ENCODE peak calls at places on chromosomes 1 and 21, in ten cellular contexts. J, C, L, K, H, E, F, N, D and O are unnamed samples. For H3K4me1, the result is how much of the 10 kb centered on the place peaks cover.

GRCh38 chr1:9960705-9961562 is 17.7 kb downstream of the NMNAT1 start:
- DNase-seq in E (no peak), F (no peak), C (peak), D (no peak), H (no peak), L (no peak), K (peak), N (no peak), J (no peak), O (no peak)

GRCh38 chr1:155064109-155064812 is 721 bp downstream of the EFNA4 start:
- DNase-seq in N (no peak), D (no peak), E (no peak), J (no peak), K (peak), F (no peak), C (peak), H (no peak), L (no peak), O (no peak)

GRCh38 chr1:185376288-185376687 is 59.2 kb upstream of the IVNS1ABP start:
- DNase-seq in F (no peak), N (no peak), J (no peak), E (no peak), L (no peak), D (no peak), C (no peak), K (no peak), H (no peak), O (no peak)

GRCh38 chr1:2463396-2463795 is 12.7 kb upstream of the PLCH2 start:
- DNase-seq in H (no peak), C (no peak), N (no peak), E (no peak), L (no peak), D (no peak), F (no peak), J (no peak), K (no peak), O (no peak)

GRCh38 chr1:63557365-63557987 is 34.2 kb downstream of the EFCAB7 start:
- DNase-seq in N (peak), E (no peak), D (no peak), H (no peak), C (peak), F (no peak), J (no peak), L (no peak), K (peak), O (no peak)

GRCh38 chr1:7298749-7299151 is 472.3 kb upstream of the VAMP3 start:
- DNase-seq in L (no peak), K (no peak), H (no peak), F (no peak), D (peak), N (no peak), C (no peak), E (no peak), J (no peak), O (no peak)

GRCh38 chr1:67741121-67741520 is 56.1 kb downstream of the GADD45A start:
- DNase-seq in N (no peak), K (no peak), H (no peak), E (no peak), J (no peak), C (no peak), F (no peak), D (no peak), L (no peak), O (no peak)

GRCh38 chr1:152884085-152884484 is 6.0 kb downstream of the SMCP start:
- DNase-seq in K (no peak), N (no peak), L (no peak), C (no peak), J (no peak), E (no peak), H (no peak), F (no peak), D (peak), O (no peak)

GRCh38 chr1:70617728-70618127 is 206.7 kb downstream of the CTH start:
- DNase-seq in K (no peak), D (no peak), N (no peak), H (no peak), C (peak), J (no peak), E (no peak), F (no peak), L (no peak), O (no peak)

GRCh38 chr1:215992620-215993019 is 425.5 kb downstream of the KCTD3 start:
- DNase-seq in H (no peak), C (peak), F (no peak), K (no peak), D (no peak), J (no peak), L (no peak), N (no peak), E (no peak), O (no peak)

GRCh38 chr1:212455406-212456165 is 22.9 kb downstream of the NENF start:
- DNase-seq in N (peak), K (peak), E (peak), H (peak), C (peak), D (peak), J (peak), F (peak), L (peak), O (peak)

GRCh38 chr21:44817506-44817880 is 369 bp downstream of the SUMO3 start:
- DNase-seq in L (peak), N (peak), F (peak), D (peak), K (peak), J (peak), E (peak), C (peak), H (peak), O (no peak)

GRCh38 chr1:228334226-228334935 is 72.3 kb downstream of the TRIM11 start:
- DNase-seq in K (peak), L (peak), F (no peak), D (no peak), J (peak), E (peak), N (no peak), C (no peak), H (peak), O (no peak)

GRCh38 chr1:3212453-3213230 is 143.6 kb downstream of the PRDM16 start:
- DNase-seq in N (no peak), E (no peak), K (no peak), F (no peak), J (no peak), H (no peak), D (no peak), C (no peak), L (no peak), O (no peak)

GRCh38 chr1:230186874-230187273 is 119.8 kb downstream of the GALNT2 start:
- DNase-seq in E (no peak), L (no peak), J (no peak), D (no peak), F (no peak), N (no peak), C (no peak), H (no peak), K (no peak), O (no peak)

GRCh38 chr1:53361541-53361961 is 33.7 kb upstream of the LRP8 start:
- DNase-seq in J (peak), H (peak), L (no peak), N (no peak), F (no peak), D (no peak), K (peak), C (no peak), E (no peak), O (no peak)

GRCh38 chr1:204045430-204045829 is 27.5 kb upstream of the SOX13 start:
- DNase-seq in N (no peak), E (peak), L (peak), D (no peak), J (no peak), C (no peak), K (no peak), F (no peak), H (no peak), O (no peak)

GRCh38 chr1:221336141-221336540 is 405.7 kb downstream of the DUSP10 start:
- DNase-seq in F (no peak), N (no peak), L (no peak), H (no peak), D (no peak), E (no peak), J (no peak), C (no peak), K (no peak), O (no peak)

GRCh38 chr1:27403065-27403726 is 10.8 kb downstream of the GPR3 start:
- DNase-seq in N (no peak), C (peak), H (no peak), D (peak), E (peak), J (peak), K (peak), L (peak), F (peak), O (peak)

GRCh38 chr1:207863893-207864535 is 46.9 kb downstream of the CD34 start:
- DNase-seq in N (no peak), K (no peak), E (no peak), C (no peak), D (no peak), H (no peak), F (no peak), L (no peak), J (no peak), O (no peak)

GRCh38 chr1:206809504-206810084 is 37.3 kb upstream of the IL10 start:
- DNase-seq in K (no peak), D (no peak), J (no peak), H (peak), L (no peak), F (no peak), N (peak), E (no peak), C (peak), O (no peak)

GRCh38 chr1:197116156-197116555 is 30.3 kb downstream of the ASPM start:
- DNase-seq in J (no peak), N (no peak), K (no peak), H (no peak), E (no peak), C (no peak), L (no peak), D (no peak), F (no peak), O (no peak)

GRCh38 chr21:34029724-34030528 is 43.5 kb upstream of the MRPS6 start:
- DNase-seq in L (no peak), E (no peak), F (peak), D (no peak), N (peak), J (peak), C (peak), H (peak), K (peak), O (no peak)

GRCh38 chr1:243748706-243749283 is 101.2 kb downstream of the AKT3 start:
- DNase-seq in L (no peak), E (no peak), D (no peak), N (peak), C (peak), J (no peak), H (no peak), K (no peak), F (no peak), O (no peak)

GRCh38 chr1:71298633-71299032 is 217.8 kb upstream of the ZRANB2 start:
- DNase-seq in K (no peak), F (peak), J (no peak), H (no peak), C (no peak), E (no peak), N (no peak), D (no peak), L (no peak), O (no peak)

GRCh38 chr1:22506130-22506692 is 54.6 kb downstream of the ZBTB40 start:
- DNase-seq in N (no peak), J (no peak), K (no peak), L (no peak), D (no peak), E (no peak), F (no peak), C (no peak), H (no peak), O (no peak)

GRCh38 chr1:227343201-227343600 is 24.9 kb upstream of the CDC42BPA start:
- DNase-seq in J (no peak), L (no peak), N (no peak), D (no peak), C (no peak), H (no peak), F (no peak), E (no peak), K (no peak), O (no peak)

GRCh38 chr1:12112711-12113161 is 49.6 kb downstream of the TNFRSF8 start:
- DNase-seq in D (no peak), H (no peak), L (no peak), N (no peak), F (no peak), E (no peak), C (no peak), J (no peak), K (no peak), O (no peak)

GRCh38 chr1:25500694-25501093 is 42.7 kb upstream of the LDLRAP1 start:
- DNase-seq in L (no peak), J (no peak), N (no peak), H (no peak), E (no peak), F (no peak), C (no peak), D (no peak), K (no peak), O (no peak)

GRCh38 chr1:25504706-25505560 is 38.5 kb upstream of the LDLRAP1 start:
- DNase-seq in H (no peak), N (no peak), L (no peak), F (no peak), K (no peak), J (no peak), C (no peak), E (no peak), D (no peak), O (no peak)

GRCh38 chr1:25502957-25503356 is 40.4 kb upstream of the LDLRAP1 start:
- DNase-seq in N (no peak), H (no peak), C (no peak), F (no peak), E (no peak), L (no peak), D (no peak), K (no peak), J (no peak), O (no peak)

GRCh38 chr1:25503551-25504426 is 39.6 kb upstream of the LDLRAP1 start:
- DNase-seq in K (peak), L (peak), E (peak), J (no peak), F (peak), C (peak), N (peak), H (peak), D (no peak), O (no peak)

GRCh38 chr1:25501235-25502058 is 42.0 kb upstream of the LDLRAP1 start:
- DNase-seq in C (peak), J (no peak), E (no peak), N (peak), F (no peak), L (no peak), K (peak), D (no peak), H (no peak), O (no peak)
- TF ChIP-seq CTCF in C (peak), J (no peak), E (no peak), N (peak), F (no peak), L (no peak), K (peak), D (no peak), H (no peak), O (no peak)

GRCh38 chr1:200776949-200777348 is 38.3 kb downstream of the CAMSAP2 start:
- DNase-seq in K (no peak), F (no peak), E (no peak), N (no peak), C (no peak), D (no peak), H (no peak), L (no peak), J (no peak), O (no peak)

GRCh38 chr1:200779326-200779725 is 40.6 kb downstream of the CAMSAP2 start:
- DNase-seq in L (no peak), C (no peak), F (no peak), D (no peak), N (no peak), J (no peak), K (no peak), H (no peak), E (no peak), O (no peak)

GRCh38 chr1:200775850-200776249 is 37.2 kb downstream of the CAMSAP2 start:
- DNase-seq in C (no peak), L (no peak), F (no peak), J (no peak), E (no peak), H (no peak), K (no peak), D (no peak), N (no peak), O (no peak)

GRCh38 chr1:200780545-200781444 is 42.1 kb downstream of the CAMSAP2 start:
- DNase-seq in C (peak), H (no peak), L (no peak), N (no peak), J (no peak), D (no peak), K (no peak), E (no peak), F (no peak), O (no peak)

DNA sequence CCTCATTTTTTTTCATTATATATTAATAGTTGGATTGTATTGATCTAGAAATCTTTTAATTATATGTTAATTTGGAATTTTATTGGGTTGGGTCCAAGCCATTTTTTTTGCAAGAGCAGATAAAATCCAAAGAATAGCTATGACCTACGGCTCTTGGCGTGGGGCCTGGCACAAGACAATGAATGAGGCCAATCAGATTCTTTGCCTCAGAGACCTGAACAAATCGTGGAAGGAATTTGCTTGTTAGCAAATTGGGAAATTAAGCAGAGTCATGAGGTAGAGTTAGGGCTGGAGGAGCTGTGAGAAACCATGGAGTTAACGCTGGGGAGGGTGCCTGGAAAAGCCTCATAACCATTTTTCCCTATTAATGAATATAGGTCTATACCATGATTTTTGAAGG is 40.1 kb downstream of the CAMSAP2 start:
- DNase-seq in N (no peak), E (no peak), D (no peak), C (no peak), L (no peak), J (no peak), H (no peak), K (no peak), F (no peak), O (no peak)
- H3K27ac ChIP-seq in N (no peak), E (no peak), D (no peak), C (peak), L (peak), J (no peak), H (no peak), K (no peak), F (no peak), O (no peak)

GRCh38 chr1:32627596-32628162 is 22.7 kb downstream of the ZBTB8OS start:
- DNase-seq in L (no peak), D (no peak), E (no peak), F (no peak), N (no peak), K (no peak), C (no peak), J (no peak), H (no peak), O (no peak)
- H3K4me1 ChIP-seq in L (under half), D (under half), E (under half), F (under half), N (under half), K (under half), C (under half), J (under half), H (under half), O (under half)

GRCh38 chr1:23814016-23814415 is 11.2 kb downstream of the HMGCL start:
- DNase-seq in K (no peak), N (no peak), C (no peak), H (no peak), J (no peak), E (no peak), D (no peak), L (no peak), F (no peak), O (no peak)

GRCh38 chr1:23810818-23811420 is 10.4 kb upstream of the GALE start:
- DNase-seq in F (no peak), D (no peak), N (no peak), E (peak), J (no peak), H (peak), L (no peak), K (peak), C (peak), O (no peak)

GRCh38 chr1:23807453-23807852 is 6.9 kb upstream of the GALE start:
- DNase-seq in H (no peak), D (no peak), E (no peak), C (no peak), L (no peak), K (no peak), N (no peak), J (no peak), F (no peak), O (no peak)

GRCh38 chr1:23805025-23805424 is 4.5 kb upstream of the GALE start:
- DNase-seq in J (no peak), D (no peak), L (no peak), F (no peak), C (no peak), H (no peak), E (no peak), K (no peak), N (no peak), O (no peak)

GRCh38 chr1:23809751-23810171 is 9.2 kb upstream of the GALE start:
- DNase-seq in C (peak), L (peak), J (no peak), N (peak), D (no peak), F (peak), E (peak), H (peak), K (peak), O (no peak)
- TF ChIP-seq CTCF in C (peak), L (peak), J (peak), N (peak), D (peak), F (peak), E (peak), H (peak), K (peak), O (peak)

DNA sequence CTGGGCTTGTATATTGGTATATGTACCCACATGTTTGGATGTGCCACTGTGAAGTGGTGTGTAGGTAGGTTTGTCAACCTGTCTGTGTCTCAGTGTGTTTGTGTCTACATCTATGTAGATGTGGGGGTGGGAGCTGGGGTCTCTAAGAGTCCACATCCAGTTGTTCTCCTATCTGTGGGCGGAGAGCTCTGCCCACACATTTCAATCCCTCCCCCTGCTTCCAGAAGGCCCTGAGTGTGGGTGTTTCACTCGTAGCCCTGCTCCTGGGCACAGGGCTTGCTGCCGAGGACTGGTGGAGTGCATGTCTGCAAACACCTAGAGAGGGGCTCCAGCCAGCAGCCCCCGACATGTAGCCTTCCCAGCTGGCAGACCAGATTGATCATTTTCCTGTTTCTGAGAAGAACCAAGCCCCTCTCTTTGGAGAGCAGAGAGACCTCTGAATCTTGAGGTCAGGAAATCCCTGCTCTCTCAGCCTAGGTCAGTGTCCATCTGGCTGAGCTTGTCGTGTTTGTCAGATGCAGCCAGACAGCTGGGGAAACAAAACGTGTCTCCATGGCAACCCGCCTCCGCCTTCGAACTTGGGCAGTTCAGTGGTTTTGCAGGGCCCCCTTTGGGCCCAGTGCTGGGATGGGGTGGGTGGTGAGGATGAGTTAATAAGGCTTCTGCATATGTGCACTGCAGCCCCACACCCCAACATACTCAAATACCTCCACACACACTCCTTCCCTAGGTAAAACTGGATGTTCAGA is 31.2 kb upstream of the SYNC start:
- DNase-seq in D (no peak), H (no peak), N (no peak), E (peak), F (no peak), K (no peak), L (no peak), J (no peak), C (peak), O (no peak)
- H3K27ac ChIP-seq in D (no peak), H (no peak), N (no peak), E (no peak), F (no peak), K (no peak), L (no peak), J (no peak), C (no peak), O (no peak)

GRCh38 chr1:85378526-85378925 is 86.4 kb downstream of the DDAH1 start:
- DNase-seq in F (no peak), H (no peak), D (no peak), E (no peak), J (no peak), L (no peak), N (no peak), C (no peak), K (no peak), O (no peak)
- H3K4me1 ChIP-seq in F (under half), H (under half), D (under half), E (under half), J (under half), L (under half), N (under half), C (under half), K (under half), O (under half)